ENCODE peak calls at places on chromosomes 1 and 21, in eight cellular contexts. A is left ventricle myocardium inferior; I is anterior cingulate cortex; D is GF-D8; L is CD8-positive, alpha-beta T cell; S is naive thymus-derived CD8-positive, alpha-beta T cell; E is DND-41; W is heart right ventricle. P is an unnamed sample.

GRCh38 chr1:209989525-209989924 is 51.5 kb downstream of the SYT14 start:
- DNase-seq in A (no peak), I (no peak), D (peak), L (no peak), S (no peak), E (no peak), W (no peak), P (peak)

GRCh38 chr21:43335119-43335518 is 91.8 kb downstream of the SIK1 start:
- DNase-seq in A (no peak), I (no peak), D (no peak), L (peak), S (no peak), E (no peak), W (no peak), P (no peak)

GRCh38 chr1:185694081-185694480 is 40.1 kb upstream of the HMCN1 start:
- DNase-seq in A (no peak), I (no peak), D (peak), L (no peak), S (peak), E (no peak), W (peak), P (no peak)

GRCh38 chr1:215583185-215583692 is 16.1 kb downstream of the KCTD3 start:
- DNase-seq in A (no peak), I (no peak), D (no peak), L (no peak), S (no peak), E (no peak), W (no peak), P (no peak)

GRCh38 chr1:62951441-62951840 is 167.5 kb downstream of the ATG4C start:
- DNase-seq in A (no peak), I (no peak), D (no peak), L (no peak), S (no peak), E (no peak), W (no peak), P (no peak)

GRCh38 chr1:50333595-50333974 is 89.7 kb downstream of the DMRTA2 start:
- DNase-seq in A (peak), I (peak), D (no peak), L (peak), S (peak), E (no peak), W (peak), P (no peak)

GRCh38 chr21:45026833-45027232 is 47.5 kb upstream of the ADARB1 start:
- DNase-seq in A (no peak), I (no peak), D (no peak), L (no peak), S (no peak), E (no peak), W (no peak), P (no peak)

GRCh38 chr1:45012639-45013278 is 705 bp downstream of the UROD start:
- DNase-seq in A (peak), I (peak), D (peak), L (no peak), S (no peak), E (peak), W (peak), P (no peak)

GRCh38 chr1:22773981-22774471 is 63.4 kb downstream of the EPHB2 start:
- DNase-seq in A (peak), I (peak), D (no peak), L (no peak), S (no peak), E (no peak), W (peak), P (no peak)

GRCh38 chr1:29457496-29458368 is 221.4 kb downstream of the PTPRU start:
- DNase-seq in A (no peak), I (no peak), D (no peak), L (no peak), S (no peak), E (no peak), W (no peak), P (no peak)